ENCODE peak calls at places on chromosomes 16 and 17, in ten cellular contexts. One of them, this sample, is unnamed.

GRCh38 chr17:32102172-32102571 is 40.1 kb upstream of the RHOT1 start:
- DNase-seq in KBM-7: no peak
- DNase-seq in left lung: no peak
- DNase-seq in HTR-8/SVneo: no peak
- DNase-seq in activated gamma-delta T cell treated with Interleukin-2 at 50 U/mL for 16 hours: no peak
- DNase-seq in endothelial cell: no peak
- DNase-seq in NCI-H460: no peak
- DNase-seq in RWPE1: no peak
- DNase-seq in HCT116: no peak
- DNase-seq in stimulated activated CD8-positive, alpha-beta memory T cell treated with anti-CD3 and anti-CD28 coated beads, Interleukin-12 subunit alpha, Interleukin-12 subunit beta, amount 100 ng/mL, for 4 hours: no peak
- DNase-seq in this sample: no peak

GRCh38 chr17:40314557-40314953 is 5.6 kb downstream of the RARA start:
- DNase-seq in stimulated activated CD8-positive, alpha-beta memory T cell treated with anti-CD3 and anti-CD28 coated beads, Interleukin-12 subunit alpha, Interleukin-12 subunit beta, amount 100 ng/mL, for 4 hours: peak; percentile 83
- DNase-seq in HTR-8/SVneo: peak; percentile 98
- DNase-seq in RWPE1: peak; percentile 92
- DNase-seq in KBM-7: no peak
- DNase-seq in endothelial cell: no peak
- DNase-seq in NCI-H460: peak; percentile 96
- DNase-seq in HCT116: peak; percentile 95
- DNase-seq in left lung: peak; percentile 93
- DNase-seq in activated gamma-delta T cell treated with Interleukin-2 at 50 U/mL for 16 hours: peak; percentile 93
- DNase-seq in this sample: peak; percentile 83

GRCh38 chr16:68778551-68779231 is 41.6 kb downstream of the CDH1 start:
- DNase-seq in stimulated activated CD8-positive, alpha-beta memory T cell treated with anti-CD3 and anti-CD28 coated beads, Interleukin-12 subunit alpha, Interleukin-12 subunit beta, amount 100 ng/mL, for 4 hours: no peak
- DNase-seq in HTR-8/SVneo: no peak
- DNase-seq in NCI-H460: no peak
- DNase-seq in RWPE1: peak; percentile 69
- DNase-seq in KBM-7: no peak
- DNase-seq in endothelial cell: no peak
- DNase-seq in left lung: peak; percentile 52
- DNase-seq in activated gamma-delta T cell treated with Interleukin-2 at 50 U/mL for 16 hours: no peak
- DNase-seq in HCT116: no peak
- DNase-seq in this sample: no peak

GRCh38 chr16:680967-681745 is 946 bp downstream of the STUB1 start:
- DNase-seq in stimulated activated CD8-positive, alpha-beta memory T cell treated with anti-CD3 and anti-CD28 coated beads, Interleukin-12 subunit alpha, Interleukin-12 subunit beta, amount 100 ng/mL, for 4 hours: no peak
- DNase-seq in NCI-H460: no peak
- DNase-seq in left lung: peak; percentile 56
- DNase-seq in RWPE1: no peak
- DNase-seq in endothelial cell: no peak
- DNase-seq in HCT116: no peak
- DNase-seq in HTR-8/SVneo: no peak
- DNase-seq in activated gamma-delta T cell treated with Interleukin-2 at 50 U/mL for 16 hours: no peak
- DNase-seq in KBM-7: peak; percentile 49
- DNase-seq in this sample: no peak

GRCh38 chr16:85152414-85153030 is 40.2 kb upstream of the CIBAR2 start:
- DNase-seq in HTR-8/SVneo: peak; percentile 71
- DNase-seq in activated gamma-delta T cell treated with Interleukin-2 at 50 U/mL for 16 hours: no peak
- DNase-seq in stimulated activated CD8-positive, alpha-beta memory T cell treated with anti-CD3 and anti-CD28 coated beads, Interleukin-12 subunit alpha, Interleukin-12 subunit beta, amount 100 ng/mL, for 4 hours: no peak
- DNase-seq in KBM-7: no peak
- DNase-seq in NCI-H460: no peak
- DNase-seq in left lung: no peak
- DNase-seq in RWPE1: peak; percentile 84
- DNase-seq in endothelial cell: no peak
- DNase-seq in HCT116: no peak
- DNase-seq in this sample: no peak

GRCh38 chr17:13405807-13406206 is 195.9 kb downstream of the HS3ST3A1 start:
- DNase-seq in left lung: no peak
- DNase-seq in activated gamma-delta T cell treated with Interleukin-2 at 50 U/mL for 16 hours: no peak
- DNase-seq in HTR-8/SVneo: no peak
- DNase-seq in stimulated activated CD8-positive, alpha-beta memory T cell treated with anti-CD3 and anti-CD28 coated beads, Interleukin-12 subunit alpha, Interleukin-12 subunit beta, amount 100 ng/mL, for 4 hours: no peak
- DNase-seq in KBM-7: no peak
- DNase-seq in endothelial cell: no peak
- DNase-seq in RWPE1: no peak
- DNase-seq in HCT116: no peak
- DNase-seq in NCI-H460: no peak
- DNase-seq in this sample: no peak

GRCh38 chr17:31492880-31493655 is 101.6 kb downstream of the RAB11FIP4 start:
- DNase-seq in stimulated activated CD8-positive, alpha-beta memory T cell treated with anti-CD3 and anti-CD28 coated beads, Interleukin-12 subunit alpha, Interleukin-12 subunit beta, amount 100 ng/mL, for 4 hours: peak; percentile 65
- DNase-seq in RWPE1: no peak
- DNase-seq in HCT116: no peak
- DNase-seq in NCI-H460: no peak
- DNase-seq in HTR-8/SVneo: no peak
- DNase-seq in endothelial cell: no peak
- DNase-seq in left lung: peak; percentile 83
- DNase-seq in activated gamma-delta T cell treated with Interleukin-2 at 50 U/mL for 16 hours: no peak
- DNase-seq in KBM-7: peak; percentile 81
- DNase-seq in this sample: no peak

GRCh38 chr16:1661826-1662225 is 16.3 kb upstream of the JPT2 start:
- DNase-seq in left lung: no peak
- DNase-seq in NCI-H460: no peak
- DNase-seq in endothelial cell: no peak
- DNase-seq in HCT116: no peak
- DNase-seq in KBM-7: no peak
- DNase-seq in HTR-8/SVneo: no peak
- DNase-seq in RWPE1: no peak
- DNase-seq in stimulated activated CD8-positive, alpha-beta memory T cell treated with anti-CD3 and anti-CD28 coated beads, Interleukin-12 subunit alpha, Interleukin-12 subunit beta, amount 100 ng/mL, for 4 hours: no peak
- DNase-seq in activated gamma-delta T cell treated with Interleukin-2 at 50 U/mL for 16 hours: no peak
- DNase-seq in this sample: no peak

GRCh38 chr16:85777583-85778310 is 21.6 kb downstream of the EMC8 start:
- DNase-seq in activated gamma-delta T cell treated with Interleukin-2 at 50 U/mL for 16 hours: no peak
- DNase-seq in stimulated activated CD8-positive, alpha-beta memory T cell treated with anti-CD3 and anti-CD28 coated beads, Interleukin-12 subunit alpha, Interleukin-12 subunit beta, amount 100 ng/mL, for 4 hours: no peak
- DNase-seq in KBM-7: no peak
- DNase-seq in left lung: no peak
- DNase-seq in HCT116: no peak
- DNase-seq in NCI-H460: no peak
- DNase-seq in RWPE1: peak; percentile 68
- DNase-seq in HTR-8/SVneo: no peak
- DNase-seq in endothelial cell: no peak
- DNase-seq in this sample: no peak

GRCh38 chr16:2749476-2749875 is 3.0 kb upstream of the SRRM2 start:
- DNase-seq in left lung: no peak
- DNase-seq in NCI-H460: no peak
- DNase-seq in endothelial cell: no peak
- DNase-seq in KBM-7: no peak
- DNase-seq in activated gamma-delta T cell treated with Interleukin-2 at 50 U/mL for 16 hours: no peak
- DNase-seq in stimulated activated CD8-positive, alpha-beta memory T cell treated with anti-CD3 and anti-CD28 coated beads, Interleukin-12 subunit alpha, Interleukin-12 subunit beta, amount 100 ng/mL, for 4 hours: no peak
- DNase-seq in RWPE1: no peak
- DNase-seq in HCT116: no peak
- DNase-seq in HTR-8/SVneo: no peak
- DNase-seq in this sample: no peak

GRCh38 chr17:32943647-32944191 is 15.8 kb downstream of the TMEM98 start:
- DNase-seq in stimulated activated CD8-positive, alpha-beta memory T cell treated with anti-CD3 and anti-CD28 coated beads, Interleukin-12 subunit alpha, Interleukin-12 subunit beta, amount 100 ng/mL, for 4 hours: no peak
- DNase-seq in HTR-8/SVneo: no peak
- DNase-seq in endothelial cell: no peak
- DNase-seq in KBM-7: no peak
- DNase-seq in NCI-H460: no peak
- DNase-seq in HCT116: no peak
- DNase-seq in activated gamma-delta T cell treated with Interleukin-2 at 50 U/mL for 16 hours: no peak
- DNase-seq in left lung: no peak
- DNase-seq in RWPE1: no peak
- DNase-seq in this sample: no peak

GRCh38 chr17:16091773-16092172 is 92.1 kb downstream of the TTC19 start:
- DNase-seq in RWPE1: no peak
- DNase-seq in activated gamma-delta T cell treated with Interleukin-2 at 50 U/mL for 16 hours: no peak
- DNase-seq in HCT116: no peak
- DNase-seq in endothelial cell: no peak
- DNase-seq in KBM-7: no peak
- DNase-seq in stimulated activated CD8-positive, alpha-beta memory T cell treated with anti-CD3 and anti-CD28 coated beads, Interleukin-12 subunit alpha, Interleukin-12 subunit beta, amount 100 ng/mL, for 4 hours: no peak
- DNase-seq in left lung: no peak
- DNase-seq in NCI-H460: no peak
- DNase-seq in HTR-8/SVneo: no peak
- DNase-seq in this sample: no peak

GRCh38 chr16:75262104-75262799 is 10.8 kb upstream of the BCAR1 start:
- DNase-seq in HTR-8/SVneo: no peak
- DNase-seq in activated gamma-delta T cell treated with Interleukin-2 at 50 U/mL for 16 hours: no peak
- DNase-seq in KBM-7: no peak
- DNase-seq in HCT116: no peak
- DNase-seq in left lung: no peak
- DNase-seq in endothelial cell: no peak
- DNase-seq in stimulated activated CD8-positive, alpha-beta memory T cell treated with anti-CD3 and anti-CD28 coated beads, Interleukin-12 subunit alpha, Interleukin-12 subunit beta, amount 100 ng/mL, for 4 hours: no peak
- DNase-seq in NCI-H460: no peak
- DNase-seq in RWPE1: no peak
- DNase-seq in this sample: no peak

GRCh38 chr17:83195330-83196087 is 116.1 kb downstream of the METRNL start:
- DNase-seq in NCI-H460: no peak
- DNase-seq in HCT116: no peak
- DNase-seq in left lung: peak; percentile 32
- DNase-seq in HTR-8/SVneo: no peak
- DNase-seq in endothelial cell: no peak
- DNase-seq in stimulated activated CD8-positive, alpha-beta memory T cell treated with anti-CD3 and anti-CD28 coated beads, Interleukin-12 subunit alpha, Interleukin-12 subunit beta, amount 100 ng/mL, for 4 hours: no peak
- DNase-seq in activated gamma-delta T cell treated with Interleukin-2 at 50 U/mL for 16 hours: no peak
- DNase-seq in RWPE1: peak; percentile 20
- DNase-seq in KBM-7: no peak
- DNase-seq in this sample: no peak